ENCODE peak calls at places on chromosomes 5 and 9, in seven cellular contexts. One of them, this sample, is unnamed.

GRCh38 chr5:38441730-38442573 is 114.5 kb downstream of the LIFR start:
- DNase-seq in GM20000: peak; percentile 80
- DNase-seq in ovary: peak; percentile 88
- DNase-seq in K562: peak; percentile 87
- DNase-seq in heart left ventricle: peak; percentile 86
- DNase-seq in gastrocnemius medialis: peak; percentile 88
- DNase-seq in lower leg skin: peak; percentile 97
- DNase-seq in this sample: peak; percentile 89

GRCh38 chr5:2575292-2575691 is 176.2 kb downstream of the IRX2 start:
- DNase-seq in GM20000: no peak
- DNase-seq in ovary: no peak
- DNase-seq in K562: no peak
- DNase-seq in heart left ventricle: no peak
- DNase-seq in gastrocnemius medialis: no peak
- DNase-seq in lower leg skin: no peak
- DNase-seq in this sample: no peak

GRCh38 chr5:159658266-159658665 is 258.0 kb upstream of the ADRA1B start:
- DNase-seq in GM20000: no peak
- DNase-seq in ovary: no peak
- DNase-seq in K562: no peak
- DNase-seq in heart left ventricle: no peak
- DNase-seq in gastrocnemius medialis: no peak
- DNase-seq in lower leg skin: no peak
- DNase-seq in this sample: no peak

GRCh38 chr9:108191065-108191464 is 664.7 kb downstream of the ACTL7B start:
- DNase-seq in GM20000: no peak
- DNase-seq in ovary: no peak
- DNase-seq in K562: no peak
- DNase-seq in heart left ventricle: no peak
- DNase-seq in gastrocnemius medialis: no peak
- DNase-seq in lower leg skin: no peak
- DNase-seq in this sample: no peak

GRCh38 chr5:65482727-65483473 is 1.2 kb upstream of the ADAMTS6 start:
- DNase-seq in GM20000: peak; percentile 30
- DNase-seq in ovary: no peak
- DNase-seq in K562: peak; percentile 11
- DNase-seq in heart left ventricle: no peak
- DNase-seq in gastrocnemius medialis: no peak
- DNase-seq in lower leg skin: no peak
- DNase-seq in this sample: no peak

GRCh38 chr5:179314606-179315355 is 30.5 kb downstream of the ADAMTS2 start:
- DNase-seq in GM20000: no peak
- DNase-seq in ovary: no peak
- DNase-seq in K562: no peak
- DNase-seq in heart left ventricle: no peak
- DNase-seq in gastrocnemius medialis: peak; percentile 12
- DNase-seq in lower leg skin: peak; percentile 78
- DNase-seq in this sample: no peak

GRCh38 chr9:98667241-98667640 is 41.5 kb downstream of the GABBR2 start:
- DNase-seq in GM20000: no peak
- DNase-seq in ovary: no peak
- DNase-seq in K562: no peak
- DNase-seq in heart left ventricle: no peak
- DNase-seq in gastrocnemius medialis: no peak
- DNase-seq in lower leg skin: no peak
- DNase-seq in this sample: no peak

GRCh38 chr5:168528521-168529360 is at the start of gene FBLL1:
- DNase-seq in GM20000: peak; percentile 65
- DNase-seq in ovary: peak; percentile 42
- DNase-seq in K562: peak; percentile 53
- DNase-seq in heart left ventricle: peak; percentile 29
- DNase-seq in gastrocnemius medialis: no peak
- DNase-seq in lower leg skin: no peak
- DNase-seq in this sample: peak; percentile 69

GRCh38 chr9:106816524-106816923 is 46.4 kb upstream of the ZNF462 start:
- DNase-seq in GM20000: no peak
- DNase-seq in ovary: no peak
- DNase-seq in K562: no peak
- DNase-seq in heart left ventricle: no peak
- DNase-seq in gastrocnemius medialis: no peak
- DNase-seq in lower leg skin: no peak
- DNase-seq in this sample: no peak

GRCh38 chr5:76716456-76717157 is 681 bp downstream of the F2R start:
- DNase-seq in GM20000: peak; percentile 42
- DNase-seq in ovary: no peak
- DNase-seq in K562: peak; percentile 45
- DNase-seq in heart left ventricle: peak; percentile 35
- DNase-seq in gastrocnemius medialis: no peak
- DNase-seq in lower leg skin: no peak
- DNase-seq in this sample: peak; percentile 41

GRCh38 chr5:50401337-50401736 is 39.8 kb downstream of the EMB start:
- DNase-seq in GM20000: no peak
- DNase-seq in ovary: no peak
- DNase-seq in K562: no peak
- DNase-seq in heart left ventricle: no peak
- DNase-seq in gastrocnemius medialis: no peak
- DNase-seq in lower leg skin: no peak
- DNase-seq in this sample: no peak

GRCh38 chr5:57302164-57302563 is 128.3 kb downstream of the GPBP1 start:
- DNase-seq in GM20000: no peak
- DNase-seq in ovary: no peak
- DNase-seq in K562: no peak
- DNase-seq in heart left ventricle: no peak
- DNase-seq in gastrocnemius medialis: no peak
- DNase-seq in lower leg skin: no peak
- DNase-seq in this sample: no peak

GRCh38 chr5:140025736-140026135 is 17.4 kb downstream of the NRG2 start:
- DNase-seq in GM20000: no peak
- DNase-seq in ovary: no peak
- DNase-seq in K562: no peak
- DNase-seq in heart left ventricle: no peak
- DNase-seq in gastrocnemius medialis: no peak
- DNase-seq in lower leg skin: no peak
- DNase-seq in this sample: no peak

GRCh38 chr9:131836607-131837315 is 96.9 kb upstream of the RAPGEF1 start:
- DNase-seq in GM20000: no peak
- DNase-seq in ovary: no peak
- DNase-seq in K562: no peak
- DNase-seq in heart left ventricle: no peak
- DNase-seq in gastrocnemius medialis: no peak
- DNase-seq in lower leg skin: no peak
- DNase-seq in this sample: no peak

GRCh38 chr9:88574993-88575392 is 40.0 kb downstream of the NXNL2 start:
- DNase-seq in GM20000: no peak
- DNase-seq in ovary: no peak
- DNase-seq in K562: no peak
- DNase-seq in heart left ventricle: no peak
- DNase-seq in gastrocnemius medialis: no peak
- DNase-seq in lower leg skin: no peak
- DNase-seq in this sample: no peak

GRCh38 chr9:133915534-133916158 is 76.5 kb downstream of the VAV2 start:
- DNase-seq in GM20000: no peak
- DNase-seq in ovary: no peak
- DNase-seq in K562: no peak
- DNase-seq in heart left ventricle: no peak
- DNase-seq in gastrocnemius medialis: no peak
- DNase-seq in lower leg skin: no peak
- DNase-seq in this sample: no peak

GRCh38 chr9:127397722-127398647 is 1.0 kb downstream of the SLC2A8 start:
- DNase-seq in GM20000: peak; percentile 66
- DNase-seq in ovary: peak; percentile 67
- DNase-seq in K562: peak; percentile 52
- DNase-seq in heart left ventricle: peak; percentile 51
- DNase-seq in gastrocnemius medialis: peak; percentile 48
- DNase-seq in lower leg skin: peak; percentile 88
- DNase-seq in this sample: peak; percentile 65

GRCh38 chr9:31629292-31629691 is 755.2 kb upstream of the ACO1 start:
- DNase-seq in GM20000: no peak
- DNase-seq in ovary: no peak
- DNase-seq in K562: no peak
- DNase-seq in heart left ventricle: no peak
- DNase-seq in gastrocnemius medialis: no peak
- DNase-seq in lower leg skin: no peak
- DNase-seq in this sample: no peak

GRCh38 chr5:10140195-10140973 is 109.3 kb downstream of the ATPSCKMT start:
- DNase-seq in GM20000: no peak
- DNase-seq in ovary: no peak
- DNase-seq in K562: no peak
- DNase-seq in heart left ventricle: no peak
- DNase-seq in gastrocnemius medialis: no peak
- DNase-seq in lower leg skin: no peak
- DNase-seq in this sample: no peak
- TF ChIP-seq CTCF in GM20000: no peak
- TF ChIP-seq CTCF in ovary: no peak
- TF ChIP-seq CTCF in K562: peak; percentile 18
- TF ChIP-seq CTCF in heart left ventricle: no peak
- TF ChIP-seq CTCF in gastrocnemius medialis: no peak
- TF ChIP-seq CTCF in lower leg skin: no peak
- TF ChIP-seq CTCF in this sample: no peak

GRCh38 chr5:154276932-154277331 is 86.4 kb downstream of the GALNT10 start:
- DNase-seq in GM20000: no peak
- DNase-seq in ovary: peak; percentile 78
- DNase-seq in K562: peak; percentile 52
- DNase-seq in heart left ventricle: peak; percentile 44
- DNase-seq in gastrocnemius medialis: peak; percentile 61
- DNase-seq in lower leg skin: peak; percentile 89
- DNase-seq in this sample: no peak

GRCh38 chr5:154276236-154276792 is 85.8 kb downstream of the GALNT10 start:
- DNase-seq in GM20000: no peak
- DNase-seq in ovary: no peak
- DNase-seq in K562: no peak
- DNase-seq in heart left ventricle: no peak
- DNase-seq in gastrocnemius medialis: no peak
- DNase-seq in lower leg skin: no peak
- DNase-seq in this sample: no peak

GRCh38 chr5:154273028-154273617 is 82.6 kb downstream of the GALNT10 start:
- DNase-seq in GM20000: peak; percentile 39
- DNase-seq in ovary: peak; percentile 34
- DNase-seq in K562: peak; percentile 30
- DNase-seq in heart left ventricle: no peak
- DNase-seq in gastrocnemius medialis: peak; percentile 19
- DNase-seq in lower leg skin: no peak
- DNase-seq in this sample: no peak

GRCh38 chr5:154273963-154274827 is 83.7 kb downstream of the GALNT10 start:
- DNase-seq in GM20000: no peak
- DNase-seq in ovary: no peak
- DNase-seq in K562: no peak
- DNase-seq in heart left ventricle: no peak
- DNase-seq in gastrocnemius medialis: no peak
- DNase-seq in lower leg skin: no peak
- DNase-seq in this sample: no peak

GRCh38 chr5:154274828-154275185 is 84.3 kb downstream of the GALNT10 start:
- DNase-seq in GM20000: no peak
- DNase-seq in ovary: no peak
- DNase-seq in K562: no peak
- DNase-seq in heart left ventricle: no peak
- DNase-seq in gastrocnemius medialis: no peak
- DNase-seq in lower leg skin: no peak
- DNase-seq in this sample: no peak
- TF ChIP-seq CTCF in GM20000: no peak
- TF ChIP-seq CTCF in ovary: no peak
- TF ChIP-seq CTCF in K562: no peak
- TF ChIP-seq CTCF in heart left ventricle: no peak
- TF ChIP-seq CTCF in gastrocnemius medialis: no peak
- TF ChIP-seq CTCF in lower leg skin: no peak
- TF ChIP-seq CTCF in this sample: no peak

GRCh38 chr9:35598863-35599590 is 6.0 kb upstream of the TESK1 start:
- DNase-seq in GM20000: no peak
- DNase-seq in ovary: no peak
- DNase-seq in K562: no peak
- DNase-seq in heart left ventricle: no peak
- DNase-seq in gastrocnemius medialis: no peak
- DNase-seq in lower leg skin: no peak
- DNase-seq in this sample: no peak

GRCh38 chr9:35594471-35594870 is 10.6 kb upstream of the TESK1 start:
- DNase-seq in GM20000: no peak
- DNase-seq in ovary: no peak
- DNase-seq in K562: no peak
- DNase-seq in heart left ventricle: no peak
- DNase-seq in gastrocnemius medialis: no peak
- DNase-seq in lower leg skin: no peak
- DNase-seq in this sample: no peak

DNA sequence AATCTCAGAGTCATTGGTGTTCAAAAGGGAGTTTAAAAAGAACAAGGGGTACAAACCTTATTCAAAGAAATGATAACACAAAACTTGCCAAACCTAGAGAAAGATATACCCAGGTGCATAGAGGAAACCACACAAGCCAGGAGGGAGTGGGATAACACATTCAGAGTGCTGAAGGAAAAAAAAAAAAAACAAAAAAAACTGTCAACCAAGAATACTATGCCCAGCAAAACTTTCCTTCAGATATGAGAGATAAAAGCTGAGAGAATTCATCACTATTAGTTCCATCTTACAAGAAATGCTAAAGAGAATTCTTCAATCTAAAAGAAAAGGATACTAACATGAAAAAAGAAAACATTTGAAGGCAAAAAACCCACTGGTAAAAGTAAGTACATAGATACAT is 11.5 kb upstream of the TESK1 start:
- DNase-seq in GM20000: no peak
- DNase-seq in ovary: no peak
- DNase-seq in K562: no peak
- DNase-seq in heart left ventricle: no peak
- DNase-seq in gastrocnemius medialis: no peak
- DNase-seq in lower leg skin: no peak
- DNase-seq in this sample: no peak
- TF ChIP-seq CTCF in GM20000: no peak
- TF ChIP-seq CTCF in ovary: no peak
- TF ChIP-seq CTCF in K562: no peak
- TF ChIP-seq CTCF in heart left ventricle: no peak
- TF ChIP-seq CTCF in gastrocnemius medialis: no peak
- TF ChIP-seq CTCF in lower leg skin: no peak
- TF ChIP-seq CTCF in this sample: no peak

DNA sequence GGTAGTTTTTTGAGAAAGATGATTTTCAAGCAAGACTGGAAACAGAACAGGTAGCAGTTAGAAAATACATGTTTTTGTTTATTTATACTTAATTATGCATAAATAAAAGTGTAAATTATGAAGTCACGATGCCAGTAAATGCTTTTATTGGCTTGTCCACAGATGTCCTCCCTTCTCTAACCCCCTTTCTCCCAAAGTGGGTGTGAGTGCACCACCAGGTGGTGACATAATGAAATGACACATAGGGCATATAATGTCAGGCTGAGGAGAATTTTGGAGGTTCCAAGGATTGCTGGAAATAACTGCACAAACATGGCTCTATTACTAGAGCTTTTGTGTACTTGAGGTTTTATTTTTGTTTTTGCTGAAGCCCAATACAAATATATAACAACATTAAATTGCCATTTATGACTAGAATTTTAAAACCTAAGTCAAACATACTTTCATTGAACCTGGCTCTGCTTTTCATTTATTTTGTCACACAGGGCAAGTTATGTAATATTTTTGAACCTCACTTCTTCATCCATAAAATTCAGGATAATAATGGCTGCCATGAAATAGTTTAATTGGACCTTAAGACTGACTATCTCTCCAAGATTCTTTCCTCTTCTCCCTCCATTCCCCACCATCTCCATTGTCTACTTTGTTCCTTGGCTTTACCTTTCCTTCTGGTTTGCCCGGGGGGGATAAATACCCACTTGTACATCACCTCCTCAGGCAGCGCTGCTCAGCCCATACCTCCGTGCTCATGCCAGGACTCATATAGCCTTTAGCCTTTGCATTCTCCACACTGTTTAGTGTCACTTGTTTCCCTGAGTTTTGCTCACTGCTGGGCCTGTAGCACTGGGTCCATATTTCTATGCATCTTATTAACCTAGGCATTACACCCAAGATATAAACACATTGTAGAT is 168.8 kb downstream of the PDE4D start:
- DNase-seq in GM20000: peak; percentile 48
- DNase-seq in ovary: no peak
- DNase-seq in K562: peak; percentile 44
- DNase-seq in heart left ventricle: no peak
- DNase-seq in gastrocnemius medialis: no peak
- DNase-seq in lower leg skin: no peak
- DNase-seq in this sample: no peak
- TF ChIP-seq CTCF in GM20000: peak; percentile 50
- TF ChIP-seq CTCF in ovary: no peak
- TF ChIP-seq CTCF in K562: peak; percentile 32
- TF ChIP-seq CTCF in heart left ventricle: peak; percentile 50
- TF ChIP-seq CTCF in gastrocnemius medialis: peak; percentile 49
- TF ChIP-seq CTCF in lower leg skin: no peak
- TF ChIP-seq CTCF in this sample: peak; percentile 75

This sample was measured in mesothelial cell of epicardium.